ENCODE peak calls at places on chromosomes 3 and 15, in ten cellular contexts. R is BE2C, S is pancreas, N is WTC11, H is MCF 10A, X is upper lobe of left lung, E is fibroblast of villous mesenchyme, M is brain microvascular endothelial cell, V is foreskin keratinocyte, O is B cell. D is an unnamed sample.

GRCh38 chr3:12286927-12287726 is 1.7 kb upstream of the PPARG start:
- DNase-seq in S (no peak), H (no peak), X (peak; percentile 84), M (no peak), E (no peak), N (peak; percentile 53), R (peak; percentile 10), V (no peak), O (no peak), D (no peak)

GRCh38 chr3:177150218-177150916 is 46.9 kb downstream of the TBL1XR1 start:
- DNase-seq in E (no peak), M (no peak), S (no peak), X (no peak), H (no peak), V (no peak), O (no peak), R (no peak), N (no peak), D (no peak)

GRCh38 chr3:79086514-79086913 is 681.3 kb downstream of the ROBO1 start:
- DNase-seq in E (peak; percentile 56), N (peak; percentile 59), H (peak; percentile 69), V (no peak), M (peak; percentile 65), S (peak; percentile 38), R (peak; percentile 62), O (no peak), X (no peak), D (no peak)

GRCh38 chr3:188905991-188906635 is 265.7 kb upstream of the TPRG1 start:
- DNase-seq in S (no peak), N (no peak), R (no peak), E (no peak), V (no peak), X (no peak), O (no peak), H (no peak), M (no peak), D (no peak)

GRCh38 chr3:57910988-57911387 is 97.2 kb upstream of the FLNB start:
- DNase-seq in O (no peak), S (no peak), H (peak; percentile 40), M (peak; percentile 24), R (peak; percentile 26), N (no peak), X (no peak), V (no peak), E (no peak), D (no peak)

GRCh38 chr3:192566706-192567290 is 160.5 kb downstream of the FGF12 start:
- DNase-seq in S (peak; percentile 77), V (no peak), O (peak; percentile 40), E (peak; percentile 82), N (peak; percentile 76), X (no peak), M (peak; percentile 87), H (peak; percentile 74), R (peak; percentile 71), D (no peak)

GRCh38 chr3:42072583-42072924 is 18.6 kb upstream of the TRAK1 start:
- DNase-seq in R (no peak), H (no peak), X (no peak), O (no peak), S (no peak), V (no peak), E (no peak), N (no peak), M (no peak), D (no peak)

GRCh38 chr15:29377141-29377540 is 107.5 kb upstream of the NSMCE3 start:
- DNase-seq in S (no peak), R (no peak), E (no peak), N (no peak), X (no peak), M (no peak), V (no peak), H (no peak), O (no peak), D (no peak)

GRCh38 chr3:196774845-196775422 is 35.3 kb downstream of the PAK2 start:
- DNase-seq in H (no peak), O (no peak), S (no peak), M (no peak), E (peak; percentile 27), N (no peak), R (no peak), X (no peak), V (peak; percentile 80), D (no peak)

GRCh38 chr3:187744169-187745151 is 808 bp downstream of the BCL6 start:
- DNase-seq in V (no peak), H (peak; percentile 58), S (peak; percentile 63), X (peak; percentile 90), O (no peak), R (peak; percentile 46), E (peak; percentile 56), M (peak; percentile 43), N (peak; percentile 41), D (peak; percentile 54)

GRCh38 chr3:157398598-157398997 is 38.1 kb upstream of the PTX3 start:
- DNase-seq in S (no peak), V (no peak), M (no peak), R (no peak), E (no peak), N (no peak), O (no peak), X (no peak), H (no peak), D (no peak)

GRCh38 chr3:102180291-102180931 is 254.4 kb upstream of the ZPLD1 start:
- DNase-seq in O (no peak), V (no peak), S (no peak), E (peak; percentile 95), N (no peak), R (no peak), M (peak; percentile 86), X (no peak), H (no peak), D (no peak)

GRCh38 chr3:12675115-12675810 is 11.3 kb upstream of the RAF1 start:
- DNase-seq in M (no peak), E (no peak), H (no peak), S (no peak), X (no peak), O (no peak), V (no peak), R (no peak), N (no peak), D (no peak)

GRCh38 chr3:31369637-31370036 is 163.1 kb upstream of the STT3B start:
- DNase-seq in E (peak; percentile 18), R (no peak), M (peak; percentile 69), O (no peak), N (no peak), V (no peak), H (no peak), S (no peak), X (no peak), D (no peak)

GRCh38 chr3:146134348-146135117 is 26.5 kb downstream of the PLOD2 start:
- DNase-seq in E (peak; percentile 55), N (no peak), S (no peak), V (no peak), R (no peak), H (peak; percentile 49), X (no peak), O (no peak), M (no peak), D (no peak)

GRCh38 chr15:31308185-31308639 is 18.4 kb upstream of the KLF13 start:
- DNase-seq in H (no peak), V (no peak), O (no peak), M (no peak), E (no peak), N (peak; percentile 43), R (no peak), S (no peak), X (peak; percentile 56), D (no peak)

GRCh38 chr15:40029979-40030893 is 8.7 kb downstream of the SRP14 start:
- DNase-seq in H (peak; percentile 33), E (peak; percentile 25), X (no peak), M (no peak), O (no peak), R (peak; percentile 45), N (peak; percentile 68), V (no peak), S (peak; percentile 38), D (no peak)
- TF ChIP-seq CTCF in H (peak; percentile 35), E (peak; percentile 66), X (no peak), M (peak; percentile 85), O (peak; percentile 55), R (peak; percentile 80), N (peak; percentile 49), V (peak; percentile 68), S (peak; percentile 37), D (no peak)

DNA sequence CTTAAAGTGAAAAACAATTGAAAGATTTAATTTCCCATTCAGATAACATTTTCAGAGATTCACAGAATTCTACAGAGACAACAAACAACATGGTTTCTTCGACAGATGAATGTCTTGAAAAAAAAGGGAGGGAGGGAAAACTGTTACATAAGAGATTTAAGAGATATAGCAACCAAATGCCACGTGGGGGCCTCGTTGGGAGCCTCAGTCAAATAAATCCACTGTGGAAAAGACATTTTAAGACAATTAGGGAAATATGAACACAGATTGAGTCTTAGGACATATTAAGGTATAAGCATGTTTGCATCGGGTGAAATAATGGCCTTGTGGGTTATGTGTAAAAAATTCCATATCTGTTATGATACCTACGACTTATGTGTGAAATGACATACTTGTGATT is 5.0 kb upstream of the PRRT3 start:
- DNase-seq in N (no peak), O (no peak), X (no peak), M (no peak), V (no peak), H (no peak), R (no peak), S (no peak), E (no peak), D (no peak)
- TF ChIP-seq CTCF in N (no peak), O (no peak), X (no peak), M (peak; percentile 33), V (peak; percentile 27), H (peak; percentile 16), R (no peak), S (no peak), E (no peak), D (no peak)

DNA sequence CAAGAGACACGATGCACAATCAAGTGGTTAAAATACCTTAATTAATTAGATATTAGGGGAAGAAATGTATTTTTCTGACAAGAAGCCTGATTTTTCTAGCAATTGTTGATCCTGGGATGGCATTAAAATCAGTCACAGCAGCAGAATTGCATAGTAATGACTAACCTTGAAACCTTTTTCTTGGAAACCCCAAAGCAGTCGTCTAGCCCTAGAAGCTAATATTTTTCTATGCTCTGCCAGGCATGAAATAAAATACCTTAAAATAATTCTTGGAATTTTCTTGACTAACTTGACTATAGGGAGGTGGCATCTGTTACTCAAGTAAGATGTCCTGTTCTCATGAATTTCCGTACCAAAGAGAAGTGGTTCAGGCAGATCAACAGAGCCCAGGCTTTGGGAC is 204.1 kb downstream of the THRB start:
- DNase-seq in E (no peak), R (no peak), V (no peak), X (no peak), H (no peak), O (no peak), S (no peak), N (no peak), M (no peak), D (no peak)
- TF ChIP-seq CTCF in E (no peak), R (no peak), V (no peak), X (no peak), H (no peak), O (no peak), S (no peak), N (no peak), M (no peak), D (no peak)

DNA sequence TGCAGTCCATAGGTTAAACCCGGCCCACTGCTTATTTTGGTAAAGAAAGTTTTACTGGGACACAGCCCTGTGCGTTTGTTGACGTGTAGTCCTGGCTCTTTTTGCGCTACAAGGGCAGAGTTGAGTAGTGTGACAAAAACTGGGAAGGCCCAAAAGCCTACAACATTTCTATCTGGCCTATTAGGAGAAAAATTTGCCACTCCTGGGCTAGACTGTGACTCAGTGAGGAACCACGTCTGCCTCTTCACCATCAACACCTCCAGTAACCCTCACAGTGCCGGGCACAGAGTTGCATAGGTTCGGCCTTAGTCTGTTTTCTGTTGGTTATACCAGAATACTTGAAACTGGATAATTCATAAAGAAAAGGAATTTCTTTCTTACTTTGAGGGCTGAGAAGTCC is 110.3 kb downstream of the TOP2B start:
- DNase-seq in N (no peak), O (no peak), R (no peak), S (no peak), V (no peak), H (no peak), X (no peak), E (no peak), M (no peak), D (no peak)
- TF ChIP-seq CTCF in N (no peak), O (no peak), R (no peak), S (no peak), V (no peak), H (no peak), X (no peak), E (no peak), M (no peak), D (no peak)